ENCODE peak calls at places on chromosomes 12 and 14, in six cellular contexts. P is right atrium auricular region; B is AG10803; S is heart left ventricle; Z is CD8-positive, alpha-beta T cell; R is GM12865. D is an unnamed sample.

GRCh38 chr14:71651228-71651627 is 281.0 kb upstream of the RGS6 start:
- DNase-seq in P (no peak), B (peak), S (no peak), Z (no peak), R (no peak), D (peak)

GRCh38 chr12:106910202-106910601 is 45.5 kb upstream of the TMEM263 start:
- DNase-seq in P (no peak), B (no peak), S (no peak), Z (no peak), R (peak), D (no peak)

GRCh38 chr12:22283006-22283506 is 51.5 kb downstream of the ST8SIA1 start:
- DNase-seq in P (no peak), B (peak), S (no peak), Z (no peak), R (no peak), D (peak)

GRCh38 chr14:31842905-31843304 is 234.2 kb upstream of the ARHGAP5 start:
- DNase-seq in P (no peak), B (peak), S (no peak), Z (no peak), R (no peak), D (no peak)

GRCh38 chr12:76523408-76523807 is 36.2 kb downstream of the OSBPL8 start:
- DNase-seq in P (no peak), B (no peak), S (no peak), Z (no peak), R (no peak), D (no peak)

GRCh38 chr12:94230357-94230905 is 82.1 kb downstream of the PLXNC1 start:
- DNase-seq in P (no peak), B (no peak), S (no peak), Z (no peak), R (peak), D (no peak)

GRCh38 chr12:70448371-70448770 is 82.3 kb downstream of the KCNMB4 start:
- DNase-seq in P (no peak), B (peak), S (no peak), Z (no peak), R (no peak), D (no peak)

GRCh38 chr12:27852742-27853141 is 72.7 kb upstream of the MANSC4 start:
- DNase-seq in P (no peak), B (no peak), S (no peak), Z (no peak), R (no peak), D (no peak)

GRCh38 chr12:127728285-127728684 is 538.7 kb upstream of the TMEM132C start:
- DNase-seq in P (no peak), B (peak), S (no peak), Z (no peak), R (no peak), D (no peak)

GRCh38 chr12:122474324-122474716 is 26.4 kb downstream of the ZCCHC8 start:
- DNase-seq in P (peak), B (no peak), S (no peak), Z (no peak), R (no peak), D (no peak)

GRCh38 chr12:1502441-1502785 is 92.0 kb downstream of the FBXL14 start:
- DNase-seq in P (no peak), B (peak), S (no peak), Z (no peak), R (no peak), D (no peak)

GRCh38 chr12:26651566-26652188 is 181.3 kb downstream of the ITPR2 start:
- DNase-seq in P (no peak), B (peak), S (no peak), Z (no peak), R (peak), D (no peak)

GRCh38 chr12:48542300-48542928 is 17.0 kb downstream of the OR8S1 start:
- DNase-seq in P (no peak), B (peak), S (no peak), Z (peak), R (peak), D (no peak)

GRCh38 chr14:89507926-89508460 is 91.0 kb upstream of the FOXN3 start:
- DNase-seq in P (no peak), B (peak), S (no peak), Z (no peak), R (no peak), D (no peak)

GRCh38 chr14:51963164-51963733 is 26.1 kb upstream of the RTRAF start:
- DNase-seq in P (no peak), B (peak), S (no peak), Z (no peak), R (no peak), D (no peak)

GRCh38 chr14:64444984-64445845 is 20.1 kb upstream of the AKAP5 start:
- DNase-seq in P (no peak), B (peak), S (no peak), Z (peak), R (peak), D (peak)
- TF ChIP-seq CTCF in P (no peak), B (no peak), S (no peak), Z (no peak), R (no peak), D (no peak)

DNA sequence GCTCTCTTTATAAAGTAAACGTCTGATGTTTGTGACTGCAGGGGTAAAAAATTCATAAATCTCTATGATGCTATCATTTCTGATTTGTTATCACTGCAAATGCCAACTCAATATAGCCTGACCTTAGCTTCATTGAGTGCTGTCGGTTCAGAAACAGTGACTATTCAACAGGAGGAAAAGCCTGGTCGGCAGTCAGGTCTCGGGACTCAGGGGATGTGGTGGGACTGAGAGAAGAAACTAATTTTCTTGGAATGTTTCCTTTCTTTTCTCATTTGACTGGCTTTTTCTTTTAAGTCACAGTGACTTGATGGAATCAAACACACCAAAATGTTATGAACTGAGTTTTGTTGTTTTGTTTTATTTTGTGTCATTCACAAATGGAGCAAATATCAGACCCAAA is 5.8 kb upstream of the RMST start:
- DNase-seq in P (no peak), B (no peak), S (no peak), Z (no peak), R (no peak), D (no peak)
- H3K4me3 ChIP-seq in P (no peak), B (no peak), S (peak), Z (no peak), R (no peak), D (no peak)

DNA sequence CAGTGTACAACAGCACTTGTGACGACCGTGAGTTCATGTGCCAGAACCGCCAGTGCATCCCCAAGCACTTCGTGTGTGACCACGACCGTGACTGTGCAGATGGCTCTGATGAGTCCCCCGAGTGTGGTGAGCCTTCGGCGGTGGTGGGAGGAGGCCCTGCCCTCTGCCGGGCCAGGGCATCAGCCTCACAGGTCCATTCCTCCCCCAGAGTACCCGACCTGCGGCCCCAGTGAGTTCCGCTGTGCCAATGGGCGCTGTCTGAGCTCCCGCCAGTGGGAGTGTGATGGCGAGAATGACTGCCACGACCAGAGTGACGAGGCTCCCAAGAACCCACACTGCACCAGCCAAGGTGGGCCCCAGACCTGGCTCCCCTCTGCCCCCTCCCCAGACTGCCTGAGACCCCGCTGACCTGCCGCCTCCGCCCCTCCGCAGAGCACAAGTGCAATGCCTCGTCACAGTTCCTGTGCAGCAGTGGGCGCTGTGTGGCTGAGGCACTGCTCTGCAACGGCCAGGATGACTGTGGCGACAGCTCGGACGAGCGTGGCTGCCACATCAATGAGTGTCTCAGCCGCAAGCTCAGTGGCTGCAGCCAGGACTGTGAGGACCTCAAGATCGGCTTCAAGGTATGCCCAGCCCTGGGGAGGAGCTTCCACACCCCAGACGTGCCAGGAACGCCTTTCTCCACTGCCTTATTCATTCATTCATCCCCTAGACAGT is 20.8 kb upstream of the NXPH4 start:
- DNase-seq in P (no peak), B (no peak), S (no peak), Z (no peak), R (no peak), D (no peak)
- TF ChIP-seq CTCF in P (no peak), B (no peak), S (no peak), Z (no peak), R (no peak), D (no peak)

GRCh38 chr14:74616507-74616906 is 4.5 kb upstream of the LTBP2 start:
- DNase-seq in P (no peak), B (peak), S (peak), Z (no peak), R (no peak), D (no peak)

GRCh38 chr14:74616996-74617700 is 5.1 kb upstream of the LTBP2 start:
- DNase-seq in P (no peak), B (no peak), S (peak), Z (no peak), R (no peak), D (no peak)

GRCh38 chr14:74620497-74620921 is 8.5 kb upstream of the LTBP2 start:
- DNase-seq in P (no peak), B (peak), S (peak), Z (peak), R (no peak), D (peak)

GRCh38 chr14:74619672-74620131 is 7.7 kb upstream of the LTBP2 start:
- DNase-seq in P (peak), B (peak), S (peak), Z (no peak), R (no peak), D (peak)

GRCh38 chr14:74618078-74618952 is 6.3 kb upstream of the LTBP2 start:
- DNase-seq in P (no peak), B (peak), S (peak), Z (peak), R (peak), D (no peak)
- H3K4me3 ChIP-seq in P (no peak), B (no peak), S (no peak), Z (peak), R (no peak), D (no peak)

GRCh38 chr12:2652401-2653081 is 142.2 kb upstream of the FKBP4 start:
- DNase-seq in P (no peak), B (no peak), S (no peak), Z (no peak), R (no peak), D (no peak)
- TF ChIP-seq CTCF in P (no peak), B (no peak), S (no peak), Z (no peak), R (no peak), D (no peak)

DNA sequence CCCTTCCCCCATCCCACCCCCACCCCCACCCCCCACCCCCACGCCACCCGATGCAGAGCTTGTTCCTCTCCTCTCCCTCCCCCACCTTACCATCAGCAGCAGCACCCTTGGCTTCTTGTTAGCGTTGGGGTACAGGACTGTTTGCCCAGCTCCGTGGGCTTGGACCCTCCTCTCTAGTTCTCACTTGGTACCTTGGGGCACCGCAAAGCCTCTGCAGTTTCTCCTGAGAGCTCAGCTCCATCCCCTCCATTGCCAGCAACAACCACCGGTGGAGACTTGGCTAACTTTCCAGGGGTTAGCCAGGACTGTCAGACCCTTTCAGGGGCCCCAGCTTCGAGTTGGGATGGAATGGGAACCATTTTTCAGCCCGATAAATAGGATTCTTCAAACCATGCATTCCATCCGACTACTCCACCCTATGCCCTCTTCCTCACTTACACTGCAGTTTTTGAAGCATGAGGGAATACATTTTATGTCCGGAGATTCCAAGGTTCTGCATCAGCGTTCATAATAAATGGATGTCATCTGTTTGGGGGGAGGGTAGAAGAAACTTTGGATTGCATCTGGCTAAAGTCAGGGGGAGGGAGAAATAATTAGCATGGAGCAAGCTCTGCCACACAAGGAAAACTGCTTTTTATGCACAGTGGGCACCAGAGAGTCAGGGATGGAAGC is 1.1 kb downstream of the SCN8A start:
- DNase-seq in P (no peak), B (peak), S (no peak), Z (no peak), R (no peak), D (peak)
- H3K4me3 ChIP-seq in P (no peak), B (peak), S (no peak), Z (no peak), R (no peak), D (peak)

DNA sequence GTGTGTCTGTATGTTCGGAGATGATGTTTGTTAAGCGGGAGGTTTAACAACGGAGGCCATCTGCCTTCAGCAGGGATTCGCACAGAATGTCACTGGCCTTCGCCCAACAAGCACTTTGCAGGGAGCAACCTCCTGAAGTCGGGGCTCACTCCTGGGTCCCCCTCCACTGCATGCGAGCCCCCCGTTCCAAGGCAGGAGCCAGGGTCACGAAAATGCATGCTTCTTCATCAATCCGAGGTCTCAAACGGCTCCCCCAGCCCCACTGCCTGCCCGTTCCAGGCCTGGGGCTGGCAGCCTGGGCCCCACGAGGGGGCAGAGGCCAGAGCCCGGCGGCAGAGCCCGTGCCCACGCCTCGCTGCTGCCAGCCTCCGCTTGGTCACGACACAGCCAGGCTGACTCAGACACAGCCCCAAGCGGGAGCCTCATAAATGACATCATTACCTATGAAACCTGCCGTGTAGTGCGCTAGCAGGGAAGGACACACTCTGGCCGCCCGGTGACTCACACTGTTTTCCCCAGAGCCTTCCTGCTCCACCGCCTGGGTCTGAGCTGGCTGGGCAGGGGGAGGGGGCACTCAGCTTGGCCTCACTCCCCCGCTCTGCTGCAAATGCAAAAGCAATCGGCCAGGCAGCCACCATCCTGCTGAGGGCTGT is 169.5 kb upstream of the RTL1 start:
- DNase-seq in P (peak), B (peak), S (no peak), Z (peak), R (peak), D (peak)
- TF ChIP-seq CTCF in P (no peak), B (no peak), S (no peak), Z (no peak), R (no peak), D (no peak)

DNA sequence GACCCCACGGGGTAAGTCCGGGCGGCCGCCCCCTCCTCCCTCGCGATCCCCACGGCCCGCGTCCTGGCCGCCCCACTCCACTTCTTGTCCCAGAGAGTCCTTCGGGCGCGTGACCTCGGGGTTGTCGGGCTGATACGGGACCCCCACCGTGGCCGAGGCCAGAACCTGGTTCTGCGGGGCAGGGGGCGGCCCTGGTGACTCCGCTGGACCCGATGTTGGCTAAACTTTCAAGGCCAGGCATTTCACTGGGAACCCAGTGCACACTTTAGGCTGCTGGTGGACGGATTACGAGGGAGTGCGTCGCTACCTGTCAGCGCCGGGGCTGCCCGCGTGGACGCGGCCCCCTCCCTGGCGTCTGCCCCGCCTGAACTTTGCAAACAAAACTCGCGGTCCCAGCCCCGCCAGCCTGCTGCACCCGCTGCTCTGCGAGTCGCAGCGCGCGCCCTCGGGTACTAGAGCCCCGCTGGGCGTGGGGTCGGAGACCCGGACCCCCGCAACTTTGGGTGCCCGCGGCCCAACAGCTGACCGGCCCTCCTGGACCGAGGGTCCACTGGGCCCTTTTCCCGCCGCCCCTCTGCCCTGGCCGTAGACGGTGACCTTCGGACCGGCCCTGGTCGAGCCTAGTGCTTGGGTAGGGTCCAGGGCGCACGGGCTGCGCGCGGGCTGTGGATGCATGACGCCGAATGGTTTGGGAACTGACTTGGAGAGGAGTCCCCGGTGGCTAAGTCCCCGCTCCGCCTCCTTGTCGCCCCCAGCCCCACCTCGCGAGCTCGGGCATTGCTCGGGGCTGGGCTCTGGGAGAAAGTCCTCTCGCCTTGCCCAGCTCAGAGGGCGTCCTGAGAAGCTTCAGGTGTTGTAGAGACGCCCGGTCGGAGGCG is 624 bp downstream of the RIN3 start:
- DNase-seq in P (no peak), B (peak), S (no peak), Z (peak), R (peak), D (no peak)
- H3K4me3 ChIP-seq in P (peak), B (peak), S (peak), Z (peak), R (peak), D (peak)

D was measured in AG09309.